ENCODE peak calls at places on chromosomes 5 and 9, in seven cellular contexts. N, X, B, R, V, Y and Q are unnamed samples.

GRCh38 chr5:160166069-160166972 is 47.1 kb upstream of the PWWP2A start:
- DNase-seq in B (no peak), V (no peak), N (no peak), X (no peak), Y (no peak), R (no peak), Q (no peak)

GRCh38 chr5:3993856-3994473 is 398.3 kb downstream of the IRX1 start:
- DNase-seq in B (no peak), X (no peak), R (no peak), N (no peak), V (no peak), Y (no peak), Q (peak; percentile 24)

GRCh38 chr5:102715405-102715804 is 39.7 kb upstream of the PAM start:
- DNase-seq in B (no peak), X (no peak), Y (peak; percentile 6), V (no peak), N (no peak), R (no peak), Q (no peak)

GRCh38 chr9:110997847-110998246 is 40.4 kb downstream of the LPAR1 start:
- DNase-seq in V (no peak), N (no peak), R (no peak), X (no peak), Y (no peak), B (no peak), Q (no peak)

GRCh38 chr5:54671111-54671531 is 153.6 kb downstream of the SNX18 start:
- DNase-seq in X (no peak), N (no peak), B (no peak), R (no peak), V (no peak), Y (no peak), Q (no peak)

GRCh38 chr5:137699291-137700281 is 36.3 kb downstream of the KLHL3 start:
- DNase-seq in R (no peak), N (no peak), V (no peak), X (no peak), B (no peak), Y (no peak), Q (no peak)

GRCh38 chr5:130055572-130055971 is 151.3 kb downstream of the CHSY3 start:
- DNase-seq in X (no peak), N (no peak), Y (no peak), R (no peak), B (no peak), V (no peak), Q (no peak)

GRCh38 chr9:79763861-79764260 is 192.1 kb downstream of the TLE4 start:
- DNase-seq in B (no peak), V (no peak), Y (no peak), N (no peak), R (no peak), X (no peak), Q (no peak)

GRCh38 chr5:147835386-147835798 is 3.9 kb upstream of the SPINK1 start:
- DNase-seq in Y (no peak), V (peak; percentile 47), R (no peak), X (no peak), B (no peak), N (no peak), Q (no peak)

GRCh38 chr9:131610231-131610761 is 65.0 kb downstream of the PRRT1B start:
- DNase-seq in V (no peak), B (no peak), N (no peak), R (no peak), X (no peak), Y (no peak), Q (no peak)

GRCh38 chr5:101897914-101898313 is 398.2 kb downstream of the SLCO4C1 start:
- DNase-seq in R (no peak), Y (peak; percentile 50), X (no peak), V (peak; percentile 65), B (no peak), N (no peak), Q (no peak)

GRCh38 chr9:108672475-108673065 is 183.2 kb downstream of the ACTL7B start:
- DNase-seq in R (no peak), V (no peak), X (no peak), N (no peak), B (no peak), Y (no peak), Q (no peak)

GRCh38 chr5:134007581-134008256 is 2.9 kb upstream of the VDAC1 start:
- DNase-seq in X (no peak), Y (peak; percentile 66), N (no peak), R (no peak), V (no peak), B (no peak), Q (no peak)

GRCh38 chr9:106830527-106831140 is 32.3 kb upstream of the ZNF462 start:
- DNase-seq in B (no peak), N (no peak), Y (no peak), X (no peak), R (no peak), V (no peak), Q (no peak)

GRCh38 chr5:88396126-88396525 is 127.5 kb upstream of the TMEM161B start:
- DNase-seq in N (no peak), V (no peak), R (no peak), Y (no peak), X (no peak), B (no peak), Q (no peak)

GRCh38 chr9:119788876-119789275 is 419.6 kb upstream of the BRINP1 start:
- DNase-seq in X (no peak), N (no peak), V (no peak), R (no peak), Y (no peak), B (no peak), Q (no peak)

GRCh38 chr9:90860826-90861225 is 59.2 kb downstream of the SYK start:
- DNase-seq in X (no peak), B (no peak), N (no peak), R (peak; percentile 73), Y (no peak), V (no peak), Q (peak; percentile 59)

GRCh38 chr9:113504725-113505590 is 41.4 kb downstream of the RGS3 start:
- DNase-seq in X (no peak), R (no peak), Y (no peak), B (no peak), N (no peak), V (no peak), Q (no peak)

GRCh38 chr5:148687427-148687826 is 33.1 kb upstream of the HTR4 start:
- DNase-seq in R (no peak), X (peak; percentile 0), B (no peak), V (no peak), Y (peak; percentile 82), N (no peak), Q (peak; percentile 16)

GRCh38 chr5:60959156-60959555 is 14.2 kb downstream of the NDUFAF2 start:
- DNase-seq in R (no peak), B (no peak), N (no peak), Y (peak; percentile 52), V (no peak), X (no peak), Q (no peak)

GRCh38 chr9:131179561-131180219 is 54.3 kb downstream of the NUP214 start:
- DNase-seq in V (no peak), B (no peak), X (peak; percentile 70), N (no peak), Y (no peak), R (no peak), Q (no peak)

GRCh38 chr9:23123048-23123632 is 676.5 kb downstream of the DMRTA1 start:
- DNase-seq in R (no peak), B (no peak), V (no peak), X (peak; percentile 0), Y (no peak), N (no peak), Q (peak; percentile 6)

GRCh38 chr5:151115272-151115905 is 34.6 kb upstream of the TNIP1 start:
- DNase-seq in N (peak; percentile 69), B (peak; percentile 70), Y (peak; percentile 65), V (no peak), R (no peak), X (no peak), Q (no peak)

GRCh38 chr9:107626118-107626517 is 136.5 kb upstream of the KLF4 start:
- DNase-seq in N (no peak), R (no peak), X (no peak), B (no peak), Y (no peak), V (no peak), Q (no peak)

GRCh38 chr9:131826053-131826452 is 86.2 kb upstream of the RAPGEF1 start:
- DNase-seq in V (no peak), B (no peak), R (no peak), Y (no peak), X (no peak), N (no peak), Q (no peak)

GRCh38 chr9:129032541-129033159 is 3.8 kb upstream of the MIGA2 start:
- DNase-seq in N (no peak), Y (no peak), X (no peak), V (no peak), B (no peak), R (no peak), Q (no peak)